ENCODE peak calls at places on chromosomes 3 and 15, in five cellular contexts. One of them, this sample, is unnamed.

GRCh38 chr3:48952510-48953118 is 34.0 kb downstream of the ARIH2 start:
- DNase-seq in A673: no peak
- DNase-seq in activated T-cell treated with anti-CD3 and anti-CD28 coated beads, Interleukin-2, amount 50 U/mL, for 72 hours: peak; percentile 54
- DNase-seq in NAMALWA: peak; percentile 4
- DNase-seq in activated CD4-positive, alpha-beta T cell treated with anti-CD3 and anti-CD28 coated beads, Interleukin-2, amount 50 U/mL, for 24 hours: no peak
- DNase-seq in this sample: no peak

GRCh38 chr3:138389841-138390581 is 41.6 kb downstream of the MRAS start:
- DNase-seq in activated CD4-positive, alpha-beta T cell treated with anti-CD3 and anti-CD28 coated beads, Interleukin-2, amount 50 U/mL, for 24 hours: no peak
- DNase-seq in activated T-cell treated with anti-CD3 and anti-CD28 coated beads, Interleukin-2, amount 50 U/mL, for 72 hours: no peak
- DNase-seq in NAMALWA: no peak
- DNase-seq in A673: peak; percentile 4
- DNase-seq in this sample: no peak

GRCh38 chr3:108590443-108590842 is 921 bp downstream of the DZIP3 start:
- DNase-seq in NAMALWA: peak; percentile 38
- DNase-seq in activated T-cell treated with anti-CD3 and anti-CD28 coated beads, Interleukin-2, amount 50 U/mL, for 72 hours: no peak
- DNase-seq in A673: peak; percentile 47
- DNase-seq in activated CD4-positive, alpha-beta T cell treated with anti-CD3 and anti-CD28 coated beads, Interleukin-2, amount 50 U/mL, for 24 hours: no peak
- DNase-seq in this sample: no peak

GRCh38 chr3:128374746-128375445 is 91.8 kb downstream of the DNAJB8 start:
- DNase-seq in activated T-cell treated with anti-CD3 and anti-CD28 coated beads, Interleukin-2, amount 50 U/mL, for 72 hours: no peak
- DNase-seq in activated CD4-positive, alpha-beta T cell treated with anti-CD3 and anti-CD28 coated beads, Interleukin-2, amount 50 U/mL, for 24 hours: no peak
- DNase-seq in A673: no peak
- DNase-seq in NAMALWA: peak; percentile 12
- DNase-seq in this sample: no peak

GRCh38 chr3:60000311-60001105 is 950.7 kb upstream of the CFAP20DC start:
- DNase-seq in activated T-cell treated with anti-CD3 and anti-CD28 coated beads, Interleukin-2, amount 50 U/mL, for 72 hours: no peak
- DNase-seq in activated CD4-positive, alpha-beta T cell treated with anti-CD3 and anti-CD28 coated beads, Interleukin-2, amount 50 U/mL, for 24 hours: no peak
- DNase-seq in A673: no peak
- DNase-seq in NAMALWA: no peak
- DNase-seq in this sample: no peak

GRCh38 chr15:92118162-92118935 is 264.8 kb downstream of the SLCO3A1 start:
- DNase-seq in activated CD4-positive, alpha-beta T cell treated with anti-CD3 and anti-CD28 coated beads, Interleukin-2, amount 50 U/mL, for 24 hours: no peak
- DNase-seq in activated T-cell treated with anti-CD3 and anti-CD28 coated beads, Interleukin-2, amount 50 U/mL, for 72 hours: no peak
- DNase-seq in NAMALWA: no peak
- DNase-seq in A673: no peak
- DNase-seq in this sample: no peak

GRCh38 chr3:68972358-68972979 is 40.1 kb upstream of the TAFA4 start:
- DNase-seq in activated CD4-positive, alpha-beta T cell treated with anti-CD3 and anti-CD28 coated beads, Interleukin-2, amount 50 U/mL, for 24 hours: no peak
- DNase-seq in activated T-cell treated with anti-CD3 and anti-CD28 coated beads, Interleukin-2, amount 50 U/mL, for 72 hours: peak; percentile 46
- DNase-seq in NAMALWA: peak; percentile 61
- DNase-seq in A673: peak; percentile 67
- DNase-seq in this sample: peak; percentile 1

GRCh38 chr3:59266551-59266950 is 216.7 kb upstream of the CFAP20DC start:
- DNase-seq in activated CD4-positive, alpha-beta T cell treated with anti-CD3 and anti-CD28 coated beads, Interleukin-2, amount 50 U/mL, for 24 hours: no peak
- DNase-seq in A673: no peak
- DNase-seq in NAMALWA: no peak
- DNase-seq in activated T-cell treated with anti-CD3 and anti-CD28 coated beads, Interleukin-2, amount 50 U/mL, for 72 hours: no peak
- DNase-seq in this sample: no peak

GRCh38 chr15:52281085-52282035 is 14.2 kb downstream of the MYO5C start:
- DNase-seq in NAMALWA: no peak
- DNase-seq in activated T-cell treated with anti-CD3 and anti-CD28 coated beads, Interleukin-2, amount 50 U/mL, for 72 hours: no peak
- DNase-seq in activated CD4-positive, alpha-beta T cell treated with anti-CD3 and anti-CD28 coated beads, Interleukin-2, amount 50 U/mL, for 24 hours: no peak
- DNase-seq in A673: no peak
- DNase-seq in this sample: no peak

GRCh38 chr3:122931636-122932035 is 95.9 kb downstream of the SEMA5B start:
- DNase-seq in activated CD4-positive, alpha-beta T cell treated with anti-CD3 and anti-CD28 coated beads, Interleukin-2, amount 50 U/mL, for 24 hours: no peak
- DNase-seq in A673: no peak
- DNase-seq in NAMALWA: no peak
- DNase-seq in activated T-cell treated with anti-CD3 and anti-CD28 coated beads, Interleukin-2, amount 50 U/mL, for 72 hours: no peak
- DNase-seq in this sample: no peak

GRCh38 chr3:50616770-50617095 is 218 bp upstream of the MAPKAPK3 start:
- DNase-seq in A673: peak; percentile 85
- DNase-seq in NAMALWA: peak; percentile 91
- DNase-seq in activated T-cell treated with anti-CD3 and anti-CD28 coated beads, Interleukin-2, amount 50 U/mL, for 72 hours: peak; percentile 96
- DNase-seq in activated CD4-positive, alpha-beta T cell treated with anti-CD3 and anti-CD28 coated beads, Interleukin-2, amount 50 U/mL, for 24 hours: peak; percentile 93
- DNase-seq in this sample: no peak

GRCh38 chr3:150314248-150315027 is 93.7 kb upstream of the TSC22D2 start:
- DNase-seq in activated T-cell treated with anti-CD3 and anti-CD28 coated beads, Interleukin-2, amount 50 U/mL, for 72 hours: no peak
- DNase-seq in activated CD4-positive, alpha-beta T cell treated with anti-CD3 and anti-CD28 coated beads, Interleukin-2, amount 50 U/mL, for 24 hours: no peak
- DNase-seq in NAMALWA: no peak
- DNase-seq in A673: no peak
- DNase-seq in this sample: no peak

GRCh38 chr15:25717861-25718504 is 145.1 kb downstream of the ATP10A start:
- DNase-seq in activated T-cell treated with anti-CD3 and anti-CD28 coated beads, Interleukin-2, amount 50 U/mL, for 72 hours: no peak
- DNase-seq in NAMALWA: peak; percentile 4
- DNase-seq in activated CD4-positive, alpha-beta T cell treated with anti-CD3 and anti-CD28 coated beads, Interleukin-2, amount 50 U/mL, for 24 hours: no peak
- DNase-seq in A673: no peak
- DNase-seq in this sample: no peak

GRCh38 chr15:52695146-52695545 is 16.0 kb upstream of the ATOSA start:
- DNase-seq in NAMALWA: no peak
- DNase-seq in activated CD4-positive, alpha-beta T cell treated with anti-CD3 and anti-CD28 coated beads, Interleukin-2, amount 50 U/mL, for 24 hours: no peak
- DNase-seq in activated T-cell treated with anti-CD3 and anti-CD28 coated beads, Interleukin-2, amount 50 U/mL, for 72 hours: no peak
- DNase-seq in A673: no peak
- DNase-seq in this sample: no peak

GRCh38 chr3:111541911-111542483 is at the start of gene CD96:
- DNase-seq in activated T-cell treated with anti-CD3 and anti-CD28 coated beads, Interleukin-2, amount 50 U/mL, for 72 hours: peak; percentile 79
- DNase-seq in NAMALWA: no peak
- DNase-seq in A673: no peak
- DNase-seq in activated CD4-positive, alpha-beta T cell treated with anti-CD3 and anti-CD28 coated beads, Interleukin-2, amount 50 U/mL, for 24 hours: peak; percentile 25
- DNase-seq in this sample: no peak

GRCh38 chr3:156271508-156271907 is 151.1 kb downstream of the KCNAB1 start:
- DNase-seq in activated CD4-positive, alpha-beta T cell treated with anti-CD3 and anti-CD28 coated beads, Interleukin-2, amount 50 U/mL, for 24 hours: no peak
- DNase-seq in activated T-cell treated with anti-CD3 and anti-CD28 coated beads, Interleukin-2, amount 50 U/mL, for 72 hours: no peak
- DNase-seq in A673: no peak
- DNase-seq in NAMALWA: no peak
- DNase-seq in this sample: no peak

GRCh38 chr3:122555275-122556071 is 8.6 kb downstream of the PARP9 start:
- DNase-seq in activated CD4-positive, alpha-beta T cell treated with anti-CD3 and anti-CD28 coated beads, Interleukin-2, amount 50 U/mL, for 24 hours: no peak
- DNase-seq in A673: no peak
- DNase-seq in activated T-cell treated with anti-CD3 and anti-CD28 coated beads, Interleukin-2, amount 50 U/mL, for 72 hours: no peak
- DNase-seq in NAMALWA: no peak
- DNase-seq in this sample: peak; percentile 42

GRCh38 chr3:130905551-130905950 is 11.7 kb downstream of the ATP2C1 start:
- DNase-seq in NAMALWA: no peak
- DNase-seq in A673: peak; percentile 58
- DNase-seq in activated CD4-positive, alpha-beta T cell treated with anti-CD3 and anti-CD28 coated beads, Interleukin-2, amount 50 U/mL, for 24 hours: no peak
- DNase-seq in activated T-cell treated with anti-CD3 and anti-CD28 coated beads, Interleukin-2, amount 50 U/mL, for 72 hours: no peak
- DNase-seq in this sample: peak; percentile 59

GRCh38 chr15:31379042-31379441 is 52.4 kb downstream of the KLF13 start:
- DNase-seq in NAMALWA: no peak
- DNase-seq in A673: no peak
- DNase-seq in activated T-cell treated with anti-CD3 and anti-CD28 coated beads, Interleukin-2, amount 50 U/mL, for 72 hours: no peak
- DNase-seq in activated CD4-positive, alpha-beta T cell treated with anti-CD3 and anti-CD28 coated beads, Interleukin-2, amount 50 U/mL, for 24 hours: no peak
- DNase-seq in this sample: no peak

GRCh38 chr3:128492353-128493220 is at the start of gene GATA2:
- DNase-seq in activated T-cell treated with anti-CD3 and anti-CD28 coated beads, Interleukin-2, amount 50 U/mL, for 72 hours: peak; percentile 55
- DNase-seq in activated CD4-positive, alpha-beta T cell treated with anti-CD3 and anti-CD28 coated beads, Interleukin-2, amount 50 U/mL, for 24 hours: no peak
- DNase-seq in A673: peak; percentile 19
- DNase-seq in NAMALWA: no peak
- DNase-seq in this sample: no peak

GRCh38 chr3:146692254-146692653 is 87.1 kb upstream of the PLSCR5 start:
- DNase-seq in activated CD4-positive, alpha-beta T cell treated with anti-CD3 and anti-CD28 coated beads, Interleukin-2, amount 50 U/mL, for 24 hours: no peak
- DNase-seq in activated T-cell treated with anti-CD3 and anti-CD28 coated beads, Interleukin-2, amount 50 U/mL, for 72 hours: no peak
- DNase-seq in A673: no peak
- DNase-seq in NAMALWA: no peak
- DNase-seq in this sample: no peak

GRCh38 chr15:58770519-58770856 is 614 bp upstream of the MINDY2 start:
- DNase-seq in activated T-cell treated with anti-CD3 and anti-CD28 coated beads, Interleukin-2, amount 50 U/mL, for 72 hours: peak; percentile 39
- DNase-seq in activated CD4-positive, alpha-beta T cell treated with anti-CD3 and anti-CD28 coated beads, Interleukin-2, amount 50 U/mL, for 24 hours: no peak
- DNase-seq in NAMALWA: peak; percentile 88
- DNase-seq in A673: no peak
- DNase-seq in this sample: peak; percentile 51

GRCh38 chr3:46987485-46988401 is 8.3 kb downstream of the NBEAL2 start:
- DNase-seq in NAMALWA: no peak
- DNase-seq in activated CD4-positive, alpha-beta T cell treated with anti-CD3 and anti-CD28 coated beads, Interleukin-2, amount 50 U/mL, for 24 hours: peak; percentile 64
- DNase-seq in activated T-cell treated with anti-CD3 and anti-CD28 coated beads, Interleukin-2, amount 50 U/mL, for 72 hours: peak; percentile 83
- DNase-seq in A673: no peak
- DNase-seq in this sample: no peak

GRCh38 chr3:179853176-179853575 is 183.6 kb downstream of the PEX5L start:
- DNase-seq in NAMALWA: peak; percentile 28
- DNase-seq in activated CD4-positive, alpha-beta T cell treated with anti-CD3 and anti-CD28 coated beads, Interleukin-2, amount 50 U/mL, for 24 hours: no peak
- DNase-seq in activated T-cell treated with anti-CD3 and anti-CD28 coated beads, Interleukin-2, amount 50 U/mL, for 72 hours: no peak
- DNase-seq in A673: no peak
- DNase-seq in this sample: no peak

GRCh38 chr3:171420667-171421066 is 39.5 kb downstream of the TNIK start:
- DNase-seq in activated CD4-positive, alpha-beta T cell treated with anti-CD3 and anti-CD28 coated beads, Interleukin-2, amount 50 U/mL, for 24 hours: no peak
- DNase-seq in NAMALWA: no peak
- DNase-seq in A673: no peak
- DNase-seq in activated T-cell treated with anti-CD3 and anti-CD28 coated beads, Interleukin-2, amount 50 U/mL, for 72 hours: no peak
- DNase-seq in this sample: no peak

GRCh38 chr3:9081201-9081818 is 118.0 kb upstream of the RAD18 start:
- DNase-seq in activated CD4-positive, alpha-beta T cell treated with anti-CD3 and anti-CD28 coated beads, Interleukin-2, amount 50 U/mL, for 24 hours: no peak
- DNase-seq in activated T-cell treated with anti-CD3 and anti-CD28 coated beads, Interleukin-2, amount 50 U/mL, for 72 hours: no peak
- DNase-seq in NAMALWA: no peak
- DNase-seq in A673: no peak
- DNase-seq in this sample: no peak

GRCh38 chr15:53833134-53833624 is 73.7 kb upstream of the WDR72 start:
- DNase-seq in NAMALWA: no peak
- DNase-seq in activated CD4-positive, alpha-beta T cell treated with anti-CD3 and anti-CD28 coated beads, Interleukin-2, amount 50 U/mL, for 24 hours: no peak
- DNase-seq in A673: peak; percentile 1
- DNase-seq in activated T-cell treated with anti-CD3 and anti-CD28 coated beads, Interleukin-2, amount 50 U/mL, for 72 hours: no peak
- DNase-seq in this sample: no peak

GRCh38 chr15:52698514-52698913 is 19.3 kb upstream of the ATOSA start:
- DNase-seq in A673: no peak
- DNase-seq in NAMALWA: no peak
- DNase-seq in activated CD4-positive, alpha-beta T cell treated with anti-CD3 and anti-CD28 coated beads, Interleukin-2, amount 50 U/mL, for 24 hours: no peak
- DNase-seq in activated T-cell treated with anti-CD3 and anti-CD28 coated beads, Interleukin-2, amount 50 U/mL, for 72 hours: no peak
- DNase-seq in this sample: no peak

GRCh38 chr3:126968995-126969385 is 13.9 kb upstream of the PLXNA1 start:
- DNase-seq in A673: no peak
- DNase-seq in activated T-cell treated with anti-CD3 and anti-CD28 coated beads, Interleukin-2, amount 50 U/mL, for 72 hours: no peak
- DNase-seq in activated CD4-positive, alpha-beta T cell treated with anti-CD3 and anti-CD28 coated beads, Interleukin-2, amount 50 U/mL, for 24 hours: no peak
- DNase-seq in NAMALWA: no peak
- DNase-seq in this sample: no peak

GRCh38 chr3:52004906-52005395 is 9.3 kb upstream of the RPL29 start:
- DNase-seq in activated T-cell treated with anti-CD3 and anti-CD28 coated beads, Interleukin-2, amount 50 U/mL, for 72 hours: no peak
- DNase-seq in activated CD4-positive, alpha-beta T cell treated with anti-CD3 and anti-CD28 coated beads, Interleukin-2, amount 50 U/mL, for 24 hours: no peak
- DNase-seq in NAMALWA: no peak
- DNase-seq in A673: no peak
- DNase-seq in this sample: no peak

GRCh38 chr3:48118322-48118721 is 69.9 kb downstream of the CDC25A start:
- DNase-seq in A673: no peak
- DNase-seq in activated CD4-positive, alpha-beta T cell treated with anti-CD3 and anti-CD28 coated beads, Interleukin-2, amount 50 U/mL, for 24 hours: no peak
- DNase-seq in activated T-cell treated with anti-CD3 and anti-CD28 coated beads, Interleukin-2, amount 50 U/mL, for 72 hours: no peak
- DNase-seq in NAMALWA: no peak
- DNase-seq in this sample: no peak

GRCh38 chr15:69509131-69509530 is 56.5 kb downstream of the RPLP1 start:
- DNase-seq in A673: no peak
- DNase-seq in NAMALWA: no peak
- DNase-seq in activated CD4-positive, alpha-beta T cell treated with anti-CD3 and anti-CD28 coated beads, Interleukin-2, amount 50 U/mL, for 24 hours: no peak
- DNase-seq in activated T-cell treated with anti-CD3 and anti-CD28 coated beads, Interleukin-2, amount 50 U/mL, for 72 hours: peak; percentile 45
- DNase-seq in this sample: no peak

GRCh38 chr15:63503739-63504246 is 600 bp upstream of the USP3 start:
- DNase-seq in activated CD4-positive, alpha-beta T cell treated with anti-CD3 and anti-CD28 coated beads, Interleukin-2, amount 50 U/mL, for 24 hours: no peak
- DNase-seq in A673: peak; percentile 62
- DNase-seq in NAMALWA: peak; percentile 88
- DNase-seq in activated T-cell treated with anti-CD3 and anti-CD28 coated beads, Interleukin-2, amount 50 U/mL, for 72 hours: peak; percentile 94
- DNase-seq in this sample: no peak

GRCh38 chr15:29472901-29473423 is 203.3 kb upstream of the NSMCE3 start:
- DNase-seq in NAMALWA: no peak
- DNase-seq in activated CD4-positive, alpha-beta T cell treated with anti-CD3 and anti-CD28 coated beads, Interleukin-2, amount 50 U/mL, for 24 hours: no peak
- DNase-seq in A673: no peak
- DNase-seq in activated T-cell treated with anti-CD3 and anti-CD28 coated beads, Interleukin-2, amount 50 U/mL, for 72 hours: no peak
- DNase-seq in this sample: no peak

GRCh38 chr3:169629895-169630294 is 33.6 kb downstream of the MECOM start:
- DNase-seq in activated T-cell treated with anti-CD3 and anti-CD28 coated beads, Interleukin-2, amount 50 U/mL, for 72 hours: no peak
- DNase-seq in NAMALWA: no peak
- DNase-seq in A673: no peak
- DNase-seq in activated CD4-positive, alpha-beta T cell treated with anti-CD3 and anti-CD28 coated beads, Interleukin-2, amount 50 U/mL, for 24 hours: no peak
- DNase-seq in this sample: no peak

GRCh38 chr3:16807441-16807840 is 77.3 kb upstream of the PLCL2 start:
- DNase-seq in NAMALWA: no peak
- DNase-seq in activated T-cell treated with anti-CD3 and anti-CD28 coated beads, Interleukin-2, amount 50 U/mL, for 72 hours: no peak
- DNase-seq in A673: no peak
- DNase-seq in activated CD4-positive, alpha-beta T cell treated with anti-CD3 and anti-CD28 coated beads, Interleukin-2, amount 50 U/mL, for 24 hours: no peak
- DNase-seq in this sample: no peak

GRCh38 chr3:64743166-64743565 is 55.4 kb upstream of the ADAMTS9 start:
- DNase-seq in A673: no peak
- DNase-seq in activated T-cell treated with anti-CD3 and anti-CD28 coated beads, Interleukin-2, amount 50 U/mL, for 72 hours: no peak
- DNase-seq in NAMALWA: no peak
- DNase-seq in activated CD4-positive, alpha-beta T cell treated with anti-CD3 and anti-CD28 coated beads, Interleukin-2, amount 50 U/mL, for 24 hours: no peak
- DNase-seq in this sample: no peak

GRCh38 chr15:62365795-62366442 is 200.8 kb upstream of the C2CD4B start:
- DNase-seq in activated CD4-positive, alpha-beta T cell treated with anti-CD3 and anti-CD28 coated beads, Interleukin-2, amount 50 U/mL, for 24 hours: no peak
- DNase-seq in A673: no peak
- DNase-seq in activated T-cell treated with anti-CD3 and anti-CD28 coated beads, Interleukin-2, amount 50 U/mL, for 72 hours: no peak
- DNase-seq in NAMALWA: no peak
- DNase-seq in this sample: no peak

GRCh38 chr3:13460341-13460736 is 19.8 kb upstream of the HDAC11 start:
- DNase-seq in A673: no peak
- DNase-seq in activated T-cell treated with anti-CD3 and anti-CD28 coated beads, Interleukin-2, amount 50 U/mL, for 72 hours: no peak
- DNase-seq in NAMALWA: no peak
- DNase-seq in activated CD4-positive, alpha-beta T cell treated with anti-CD3 and anti-CD28 coated beads, Interleukin-2, amount 50 U/mL, for 24 hours: no peak
- DNase-seq in this sample: no peak

This sample was measured in SK-N-MC.